ENCODE peak calls at places on chromosome 21, in five cellular contexts. One of them, this sample, is unnamed.
A peak's percentile ranks its signal among the peaks of the same experiment; 100 is the strongest.

GRCh38 chr21:37341254-37341960 is 25.2 kb upstream of the DYRK1A start:
- DNase-seq in omental fat pad: no peak
- DNase-seq in stomach: no peak
- DNase-seq in AG10803: peak; percentile 36
- DNase-seq in colonic mucosa: no peak
- DNase-seq in this sample: no peak

GRCh38 chr21:38619865-38620513 is 121.7 kb upstream of the ERG start:
- DNase-seq in omental fat pad: no peak
- DNase-seq in stomach: no peak
- DNase-seq in AG10803: peak; percentile 74
- DNase-seq in colonic mucosa: no peak
- DNase-seq in this sample: no peak

GRCh38 chr21:44051462-44051941 is 39.4 kb downstream of the TRAPPC10 start:
- DNase-seq in omental fat pad: no peak
- DNase-seq in stomach: no peak
- DNase-seq in AG10803: peak; percentile 47
- DNase-seq in colonic mucosa: no peak
- DNase-seq in this sample: no peak

GRCh38 chr21:34122047-34122446 is 48.7 kb downstream of the MRPS6 start:
- DNase-seq in omental fat pad: no peak
- DNase-seq in stomach: peak; percentile 35
- DNase-seq in AG10803: no peak
- DNase-seq in colonic mucosa: peak; percentile 53
- DNase-seq in this sample: no peak

GRCh38 chr21:38263493-38263892 is 6.7 kb downstream of the KCNJ15 start:
- DNase-seq in omental fat pad: no peak
- DNase-seq in stomach: no peak
- DNase-seq in AG10803: peak; percentile 66
- DNase-seq in colonic mucosa: no peak
- DNase-seq in this sample: no peak

GRCh38 chr21:16377120-16377658 is 647.4 kb downstream of the USP25 start:
- DNase-seq in omental fat pad: no peak
- DNase-seq in stomach: no peak
- DNase-seq in AG10803: no peak
- DNase-seq in colonic mucosa: no peak
- DNase-seq in this sample: no peak

GRCh38 chr21:36749935-36750578 is 51.1 kb downstream of the SIM2 start:
- DNase-seq in omental fat pad: no peak
- DNase-seq in stomach: no peak
- DNase-seq in AG10803: peak; percentile 61
- DNase-seq in colonic mucosa: no peak
- DNase-seq in this sample: no peak

GRCh38 chr21:38843806-38844479 is 38.2 kb downstream of the ETS2 start:
- DNase-seq in omental fat pad: no peak
- DNase-seq in stomach: no peak
- DNase-seq in AG10803: peak; percentile 80
- DNase-seq in colonic mucosa: no peak
- DNase-seq in this sample: no peak

GRCh38 chr21:34157456-34158025 is 84.2 kb downstream of the MRPS6 start:
- DNase-seq in omental fat pad: no peak
- DNase-seq in stomach: no peak
- DNase-seq in AG10803: no peak
- DNase-seq in colonic mucosa: no peak
- DNase-seq in this sample: peak; percentile 88

GRCh38 chr21:26732442-26733221 is 112.6 kb downstream of the ADAMTS1 start:
- DNase-seq in omental fat pad: no peak
- DNase-seq in stomach: peak; percentile 44
- DNase-seq in AG10803: peak; percentile 62
- DNase-seq in colonic mucosa: peak; percentile 36
- DNase-seq in this sample: no peak

GRCh38 chr21:38289697-38290096 is 32.9 kb downstream of the KCNJ15 start:
- DNase-seq in omental fat pad: no peak
- DNase-seq in stomach: no peak
- DNase-seq in AG10803: peak; percentile 100
- DNase-seq in colonic mucosa: no peak
- DNase-seq in this sample: peak; percentile 95

GRCh38 chr21:17391811-17392340 is 121.0 kb upstream of the CXADR start:
- DNase-seq in omental fat pad: no peak
- DNase-seq in stomach: no peak
- DNase-seq in AG10803: no peak
- DNase-seq in colonic mucosa: no peak
- DNase-seq in this sample: no peak

GRCh38 chr21:24727803-24728425 is 879.4 kb downstream of the MRPL39 start:
- DNase-seq in omental fat pad: no peak
- DNase-seq in stomach: no peak
- DNase-seq in AG10803: no peak
- DNase-seq in colonic mucosa: no peak
- DNase-seq in this sample: peak; percentile 54

GRCh38 chr21:36237441-36237840 is 80.8 kb downstream of the DOP1B start:
- DNase-seq in omental fat pad: no peak
- DNase-seq in stomach: no peak
- DNase-seq in AG10803: no peak
- DNase-seq in colonic mucosa: no peak
- DNase-seq in this sample: no peak

GRCh38 chr21:33383056-33383888 is 19.9 kb upstream of the IFNGR2 start:
- DNase-seq in omental fat pad: peak; percentile 61
- DNase-seq in stomach: peak; percentile 68
- DNase-seq in AG10803: peak; percentile 66
- DNase-seq in colonic mucosa: peak; percentile 64
- DNase-seq in this sample: peak; percentile 93

GRCh38 chr21:35437941-35438340 is 388.8 kb upstream of the RUNX1 start:
- DNase-seq in omental fat pad: no peak
- DNase-seq in stomach: no peak
- DNase-seq in AG10803: no peak
- DNase-seq in colonic mucosa: no peak
- DNase-seq in this sample: no peak

GRCh38 chr21:18987515-18988026 is 584.0 kb upstream of the TMPRSS15 start:
- DNase-seq in omental fat pad: no peak
- DNase-seq in stomach: no peak
- DNase-seq in AG10803: no peak
- DNase-seq in colonic mucosa: no peak
- DNase-seq in this sample: no peak

GRCh38 chr21:41197582-41197981 is 29.6 kb downstream of the BACE2 start:
- DNase-seq in omental fat pad: no peak
- DNase-seq in stomach: no peak
- DNase-seq in AG10803: no peak
- DNase-seq in colonic mucosa: no peak
- DNase-seq in this sample: no peak

GRCh38 chr21:15229390-15229789 is 164.6 kb upstream of the NRIP1 start:
- DNase-seq in omental fat pad: no peak
- DNase-seq in stomach: no peak
- DNase-seq in AG10803: no peak
- DNase-seq in colonic mucosa: no peak
- DNase-seq in this sample: no peak

GRCh38 chr21:19236209-19236608 is 832.6 kb upstream of the TMPRSS15 start:
- DNase-seq in omental fat pad: no peak
- DNase-seq in stomach: no peak
- DNase-seq in AG10803: no peak
- DNase-seq in colonic mucosa: no peak
- DNase-seq in this sample: no peak

GRCh38 chr21:14875704-14876364 is 189.0 kb downstream of the NRIP1 start:
- DNase-seq in omental fat pad: no peak
- DNase-seq in stomach: no peak
- DNase-seq in AG10803: peak; percentile 30
- DNase-seq in colonic mucosa: no peak
- DNase-seq in this sample: peak; percentile 90

GRCh38 chr21:25126564-25126963 is 480.7 kb downstream of the MRPL39 start:
- DNase-seq in omental fat pad: no peak
- DNase-seq in stomach: no peak
- DNase-seq in AG10803: no peak
- DNase-seq in colonic mucosa: no peak
- DNase-seq in this sample: no peak

GRCh38 chr21:17472592-17473271 is 40.1 kb upstream of the CXADR start:
- DNase-seq in omental fat pad: no peak
- DNase-seq in stomach: peak; percentile 45
- DNase-seq in AG10803: no peak
- DNase-seq in colonic mucosa: peak; percentile 80
- DNase-seq in this sample: no peak

GRCh38 chr21:34908424-34909055 is 140.6 kb downstream of the RUNX1 start:
- DNase-seq in omental fat pad: no peak
- DNase-seq in stomach: no peak
- DNase-seq in AG10803: peak; percentile 68
- DNase-seq in colonic mucosa: peak; percentile 62
- DNase-seq in this sample: no peak

GRCh38 chr21:35399002-35399401 is 349.9 kb upstream of the RUNX1 start:
- DNase-seq in omental fat pad: no peak
- DNase-seq in stomach: no peak
- DNase-seq in AG10803: no peak
- DNase-seq in colonic mucosa: no peak
- DNase-seq in this sample: no peak

GRCh38 chr21:37627074-37627473 is 260.5 kb downstream of the DYRK1A start:
- DNase-seq in omental fat pad: no peak
- DNase-seq in stomach: peak; percentile 28
- DNase-seq in AG10803: no peak
- DNase-seq in colonic mucosa: no peak
- DNase-seq in this sample: no peak

GRCh38 chr21:37658994-37659458 is 257.2 kb downstream of the KCNJ6 start:
- DNase-seq in omental fat pad: no peak
- DNase-seq in stomach: no peak
- DNase-seq in AG10803: peak; percentile 82
- DNase-seq in colonic mucosa: no peak
- DNase-seq in this sample: peak; percentile 90

GRCh38 chr21:40731206-40731605 is 115.8 kb downstream of the DSCAM start:
- DNase-seq in omental fat pad: no peak
- DNase-seq in stomach: no peak
- DNase-seq in AG10803: no peak
- DNase-seq in colonic mucosa: no peak
- DNase-seq in this sample: no peak

GRCh38 chr21:17612023-17612564 is 607 bp downstream of the BTG3 start:
- DNase-seq in omental fat pad: peak; percentile 29
- DNase-seq in stomach: peak; percentile 48
- DNase-seq in AG10803: peak; percentile 34
- DNase-seq in colonic mucosa: peak; percentile 53
- DNase-seq in this sample: peak; percentile 22

GRCh38 chr21:27346041-27346448 is 379.2 kb upstream of the ADAMTS5 start:
- DNase-seq in omental fat pad: no peak
- DNase-seq in stomach: no peak
- DNase-seq in AG10803: peak; percentile 60
- DNase-seq in colonic mucosa: no peak
- DNase-seq in this sample: peak; percentile 12

GRCh38 chr21:28793043-28793442 is 199.6 kb downstream of the LTN1 start:
- DNase-seq in omental fat pad: no peak
- DNase-seq in stomach: no peak
- DNase-seq in AG10803: peak; percentile 51
- DNase-seq in colonic mucosa: no peak
- DNase-seq in this sample: no peak
- TF ChIP-seq CTCF in omental fat pad: no peak
- TF ChIP-seq CTCF in stomach: no peak
- TF ChIP-seq CTCF in AG10803: peak; percentile 63
- TF ChIP-seq CTCF in colonic mucosa: no peak
- TF ChIP-seq CTCF in this sample: peak; percentile 73

DNA sequence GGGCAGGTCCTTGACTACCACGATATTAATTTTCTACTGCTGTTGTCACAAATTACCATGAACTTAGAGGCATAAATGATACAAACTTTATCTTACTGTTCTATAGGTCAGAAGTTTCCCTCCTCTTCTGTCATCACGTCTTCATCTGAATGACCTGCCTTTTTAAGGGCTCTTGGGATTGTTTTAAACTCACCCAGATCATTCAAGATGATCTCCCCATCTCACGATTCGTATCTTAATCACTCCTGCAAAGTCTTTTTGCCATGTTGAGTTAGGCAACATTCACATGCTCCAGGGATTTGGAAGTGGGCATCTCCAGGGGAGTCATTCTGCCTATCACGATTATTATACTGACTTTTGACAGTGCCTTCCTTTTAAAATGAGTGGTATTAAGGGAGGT is 32.1 kb downstream of the NCAM2 start:
- DNase-seq in omental fat pad: no peak
- DNase-seq in stomach: no peak
- DNase-seq in AG10803: no peak
- DNase-seq in colonic mucosa: no peak
- DNase-seq in this sample: no peak
- TF ChIP-seq CTCF in omental fat pad: no peak
- TF ChIP-seq CTCF in stomach: no peak
- TF ChIP-seq CTCF in AG10803: no peak
- TF ChIP-seq CTCF in colonic mucosa: no peak
- TF ChIP-seq CTCF in this sample: no peak

DNA sequence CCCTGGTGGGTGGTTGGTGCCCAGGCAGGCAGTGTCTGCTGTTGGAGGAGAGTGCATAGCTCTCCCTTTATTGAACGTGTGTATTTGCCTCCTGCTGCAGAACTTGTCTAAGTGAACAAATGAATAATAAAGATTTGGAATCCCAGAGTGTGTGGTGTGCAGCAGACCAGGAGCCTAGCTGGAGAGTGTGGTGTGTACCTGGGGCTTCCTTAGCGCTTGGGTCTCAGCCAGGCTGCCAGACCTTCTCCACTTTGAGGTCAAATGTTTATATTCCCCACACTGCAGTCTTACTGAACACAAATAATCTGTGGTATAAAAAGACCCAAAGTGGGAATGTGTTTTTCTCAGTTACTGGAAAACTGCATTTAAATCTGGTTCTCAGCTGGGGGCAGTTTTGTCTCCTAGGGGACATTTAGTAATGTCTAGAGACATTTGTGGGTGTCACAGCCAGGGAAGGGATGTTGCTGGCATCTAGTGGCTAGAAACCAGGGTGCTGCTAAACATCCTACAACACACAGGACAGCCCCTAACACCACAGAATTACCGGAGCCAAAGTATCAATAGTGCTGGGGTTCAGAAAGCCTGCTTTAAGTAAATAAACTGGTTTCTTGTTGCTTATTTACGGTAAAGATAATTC is 23.6 kb downstream of the SLC37A1 start:
- DNase-seq in omental fat pad: no peak
- DNase-seq in stomach: no peak
- DNase-seq in AG10803: no peak
- DNase-seq in colonic mucosa: no peak
- DNase-seq in this sample: no peak
- TF ChIP-seq CTCF in omental fat pad: no peak
- TF ChIP-seq CTCF in stomach: peak; percentile 19
- TF ChIP-seq CTCF in AG10803: peak; percentile 33
- TF ChIP-seq CTCF in colonic mucosa: no peak
- TF ChIP-seq CTCF in this sample: peak; percentile 56

DNA sequence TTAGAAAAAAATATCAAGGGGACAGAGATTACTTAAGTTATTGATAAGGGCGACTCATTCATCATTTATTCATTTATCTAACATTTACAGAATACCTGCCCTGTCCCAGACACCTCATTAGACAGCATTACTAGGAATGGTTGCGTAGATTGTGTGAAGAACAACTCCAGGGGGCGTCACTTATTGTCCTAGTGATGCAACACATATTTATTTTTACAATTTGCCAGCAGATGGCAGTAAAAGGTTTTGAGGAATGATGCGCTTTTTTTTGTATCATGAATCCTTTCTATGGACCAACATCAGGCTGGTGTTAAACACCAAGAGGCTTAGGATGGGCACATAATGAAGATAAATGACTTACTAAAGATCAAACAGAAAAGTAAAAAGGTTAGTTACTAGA is 5.5 kb downstream of the NCAM2 start:
- DNase-seq in omental fat pad: no peak
- DNase-seq in stomach: no peak
- DNase-seq in AG10803: peak; percentile 26
- DNase-seq in colonic mucosa: no peak
- DNase-seq in this sample: no peak
- TF ChIP-seq CTCF in omental fat pad: no peak
- TF ChIP-seq CTCF in stomach: no peak
- TF ChIP-seq CTCF in AG10803: peak; percentile 48
- TF ChIP-seq CTCF in colonic mucosa: no peak
- TF ChIP-seq CTCF in this sample: peak; percentile 56